ENCODE peak calls at places on chromosome 13, in five cellular contexts. X is brain microvascular endothelial cell, J is foreskin fibroblast, T is NB4, G is colonic mucosa. W is an unnamed sample.

GRCh38 chr13:108933061-108933460 is 303.6 kb downstream of the MYO16 start:
- DNase-seq in X (no peak), J (no peak), T (no peak), G (no peak), W (peak)

GRCh38 chr13:86725105-86725504 is 925.9 kb upstream of the SLITRK6 start:
- DNase-seq in X (no peak), J (no peak), T (peak), G (no peak), W (no peak)

GRCh38 chr13:81929988-81930387 is 1589.1 kb upstream of the SPRY2 start:
- DNase-seq in X (no peak), J (no peak), T (peak), G (no peak), W (no peak)

GRCh38 chr13:39415403-39415802 is 187.6 kb downstream of the LHFPL6 start:
- DNase-seq in X (no peak), J (peak), T (peak), G (peak), W (peak)

GRCh38 chr13:50810998-50811397 is 32.5 kb downstream of the DLEU7 start:
- DNase-seq in X (no peak), J (no peak), T (peak), G (no peak), W (no peak)

GRCh38 chr13:40061466-40062450 is 406.3 kb downstream of the COG6 start:
- DNase-seq in X (no peak), J (no peak), T (no peak), G (no peak), W (no peak)

GRCh38 chr13:109385161-109385560 is 401.2 kb downstream of the IRS2 start:
- DNase-seq in X (no peak), J (peak), T (peak), G (no peak), W (no peak)

GRCh38 chr13:25300861-25301346 is 521 bp upstream of the NUP58 start:
- DNase-seq in X (no peak), J (no peak), T (no peak), G (peak), W (no peak)

DNA sequence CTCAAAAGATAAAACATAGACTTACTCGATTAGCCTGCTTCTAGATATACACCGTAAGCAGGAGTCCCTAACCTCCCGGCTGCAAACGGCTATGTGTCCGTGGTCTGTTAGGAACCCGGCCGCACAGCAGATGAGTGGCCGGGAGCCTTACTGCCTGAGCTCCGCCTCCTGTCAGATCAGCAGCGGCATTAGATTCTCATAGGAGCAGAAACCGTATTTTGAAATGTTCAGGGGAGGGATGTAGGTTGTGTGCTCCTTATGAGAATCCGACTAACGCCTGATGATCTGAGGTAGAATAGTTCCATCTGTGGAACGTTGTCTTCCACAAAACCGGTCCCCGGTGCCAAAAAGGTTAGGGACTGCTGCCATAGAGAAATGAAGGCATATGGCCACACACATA is 1491.9 kb downstream of the SLITRK5 start:
- DNase-seq in X (no peak), J (no peak), T (no peak), G (no peak), W (peak)
- H3K4me3 ChIP-seq in X (no peak), J (no peak), T (no peak), G (no peak), W (peak)

GRCh38 chr13:78977311-78977710 is 318.4 kb upstream of the OBI1 start:
- DNase-seq in X (no peak), J (no peak), T (no peak), G (no peak), W (no peak)

GRCh38 chr13:78976696-78977095 is 317.7 kb upstream of the OBI1 start:
- DNase-seq in X (no peak), J (no peak), T (no peak), G (no peak), W (no peak)

GRCh38 chr13:78979349-78979748 is 320.4 kb upstream of the OBI1 start:
- DNase-seq in X (no peak), J (no peak), T (no peak), G (no peak), W (no peak)

GRCh38 chr13:78981913-78982312 is 323.0 kb upstream of the OBI1 start:
- DNase-seq in X (no peak), J (no peak), T (no peak), G (no peak), W (no peak)

DNA sequence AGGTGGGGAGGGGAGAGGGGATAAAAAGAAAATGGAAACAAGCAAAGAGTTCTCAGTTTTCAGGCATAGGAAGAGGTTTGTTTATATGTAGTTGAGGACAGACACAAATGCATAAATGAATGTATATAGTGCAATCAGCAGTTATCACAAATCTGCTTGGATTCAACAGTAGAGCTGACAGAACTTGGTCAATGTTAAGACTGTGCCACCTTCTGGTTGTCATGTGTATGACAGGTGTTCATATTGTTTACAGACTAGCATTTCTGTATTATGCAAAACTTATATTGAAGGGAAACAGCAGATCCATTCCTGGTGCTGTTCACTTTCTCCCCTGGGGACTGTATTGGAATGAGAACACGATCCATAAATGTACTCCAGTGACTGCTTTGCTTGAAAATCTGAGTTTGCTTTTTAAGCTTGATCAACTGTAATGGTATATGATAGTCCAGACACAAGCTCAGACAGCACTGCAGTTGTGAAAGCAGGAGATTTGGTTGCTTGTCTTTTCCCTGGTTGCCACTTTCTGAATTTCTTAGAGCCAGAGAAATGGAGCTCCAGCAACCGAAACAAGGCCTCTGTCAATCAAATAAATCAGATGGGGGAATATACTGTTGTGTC is 319.5 kb upstream of the OBI1 start:
- DNase-seq in X (peak), J (peak), T (peak), G (peak), W (peak)
- TF ChIP-seq CTCF in X (peak), J (peak), T (peak), G (peak), W (peak)

GRCh38 chr13:99419591-99420243 is 81.6 kb upstream of the TM9SF2 start:
- DNase-seq in X (no peak), J (no peak), T (no peak), G (no peak), W (no peak)
- H3K4me3 ChIP-seq in X (no peak), J (no peak), T (no peak), G (no peak), W (no peak)

GRCh38 chr13:72540818-72541217 is 186.6 kb downstream of the MZT1 start:
- DNase-seq in X (no peak), J (no peak), T (no peak), G (no peak), W (no peak)

GRCh38 chr13:72537782-72538181 is 189.6 kb downstream of the MZT1 start:
- DNase-seq in X (no peak), J (no peak), T (no peak), G (no peak), W (no peak)

GRCh38 chr13:72541674-72542073 is 185.8 kb downstream of the MZT1 start:
- DNase-seq in X (no peak), J (no peak), T (no peak), G (no peak), W (no peak)

GRCh38 chr13:72542241-72542640 is 185.2 kb downstream of the MZT1 start:
- DNase-seq in X (no peak), J (no peak), T (no peak), G (no peak), W (no peak)

DNA sequence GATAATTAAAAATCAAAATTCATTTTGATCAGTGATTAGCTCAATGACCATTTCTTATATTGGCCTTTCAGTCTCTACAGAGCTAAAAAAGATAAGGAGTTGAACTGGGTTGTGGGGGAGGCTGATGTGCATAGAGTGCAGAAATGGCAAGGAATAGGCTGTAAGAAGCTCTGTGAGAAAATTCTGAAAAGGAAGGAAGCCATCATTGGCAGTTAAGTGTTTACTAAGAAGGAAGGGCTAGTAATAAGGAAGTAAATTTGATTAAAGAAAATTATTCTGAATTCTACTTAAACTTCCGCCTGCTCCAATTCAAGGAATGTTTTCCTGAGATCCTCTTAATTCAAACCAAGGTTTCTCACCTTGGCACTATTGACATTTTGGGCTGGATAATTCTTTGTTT is 187.5 kb downstream of the MZT1 start:
- DNase-seq in X (no peak), J (no peak), T (no peak), G (no peak), W (no peak)
- TF ChIP-seq CTCF in X (no peak), J (no peak), T (no peak), G (no peak), W (no peak)

GRCh38 chr13:22801402-22802003 is 379.3 kb upstream of the SGCG start:
- DNase-seq in X (no peak), J (peak), T (peak), G (no peak), W (peak)

GRCh38 chr13:22800726-22801401 is 379.9 kb upstream of the SGCG start:
- DNase-seq in X (no peak), J (peak), T (peak), G (peak), W (peak)
- H3K4me3 ChIP-seq in X (no peak), J (no peak), T (no peak), G (no peak), W (no peak)

DNA sequence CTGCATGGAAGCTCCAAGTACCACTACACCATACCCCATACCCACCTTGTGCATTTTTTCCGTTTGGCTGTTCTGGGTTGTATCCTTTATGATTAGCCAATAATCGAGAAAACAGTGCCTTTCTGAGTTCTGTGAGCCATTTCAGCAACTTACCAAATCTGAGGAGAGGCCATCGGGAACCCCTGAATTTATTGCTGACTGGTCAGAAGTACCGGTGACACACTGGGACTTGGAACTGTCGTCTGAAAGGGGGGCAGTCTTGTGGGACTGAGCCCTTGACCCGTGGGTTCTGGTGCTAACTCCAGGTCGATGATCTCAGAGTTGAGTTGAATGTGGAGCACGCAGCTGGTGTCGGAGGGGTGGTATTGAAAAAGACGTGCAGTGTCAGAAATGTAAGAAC is 15.0 kb downstream of the UPF3A start:
- DNase-seq in X (no peak), J (no peak), T (no peak), G (no peak), W (no peak)
- TF ChIP-seq CTCF in X (no peak), J (no peak), T (no peak), G (no peak), W (no peak)

GRCh38 chr13:23460921-23461320 is 27.4 kb upstream of the SACS start:
- DNase-seq in X (no peak), J (no peak), T (peak), G (no peak), W (no peak)
- H3K4me3 ChIP-seq in X (no peak), J (no peak), T (no peak), G (no peak), W (no peak)

GRCh38 chr13:23751195-23751594 is 138.0 kb downstream of the MIPEP start:
- DNase-seq in X (peak), J (no peak), T (no peak), G (no peak), W (no peak)

GRCh38 chr13:23748591-23748990 is 140.6 kb downstream of the MIPEP start:
- DNase-seq in X (no peak), J (no peak), T (no peak), G (no peak), W (no peak)

GRCh38 chr13:23749288-23749880 is 139.8 kb downstream of the MIPEP start:
- DNase-seq in X (no peak), J (no peak), T (no peak), G (no peak), W (no peak)

GRCh38 chr13:23752111-23753001 is 136.8 kb downstream of the MIPEP start:
- DNase-seq in X (no peak), J (peak), T (no peak), G (no peak), W (peak)

DNA sequence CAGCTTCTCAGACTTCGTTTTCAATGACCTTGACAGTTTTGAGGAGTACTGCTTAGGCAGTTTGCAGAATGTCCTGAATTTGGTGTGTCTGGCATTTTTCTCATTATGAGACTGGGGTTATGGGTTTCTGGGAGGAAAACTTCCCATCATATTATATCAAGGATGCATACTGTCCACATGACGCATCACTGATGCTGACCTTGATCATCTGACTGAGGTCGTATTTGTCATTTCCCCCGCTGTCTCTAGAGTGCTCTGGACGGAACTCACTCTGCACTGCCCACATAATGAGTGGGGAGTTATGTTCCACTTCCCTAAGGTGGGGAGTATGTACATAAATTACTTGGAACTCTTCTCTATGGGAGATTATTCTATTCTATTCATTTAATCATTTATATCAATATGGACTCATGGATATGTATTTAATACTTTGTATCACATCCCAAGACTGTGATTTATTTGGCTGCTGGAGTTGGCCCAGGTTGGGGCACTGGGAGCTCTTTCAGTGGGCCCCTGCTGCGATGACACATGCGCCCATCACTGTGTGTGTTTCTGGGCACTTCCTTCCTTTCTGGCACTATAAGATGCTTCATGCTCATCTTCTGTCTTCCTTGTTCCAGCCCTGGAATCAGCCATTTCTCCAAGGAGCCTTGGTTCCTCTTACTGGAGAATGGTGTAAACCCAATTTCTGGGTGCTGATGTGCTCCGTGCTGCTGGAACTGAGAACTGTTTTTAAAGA is 138.6 kb downstream of the MIPEP start:
- DNase-seq in X (peak), J (peak), T (no peak), G (no peak), W (no peak)
- TF ChIP-seq CTCF in X (no peak), J (no peak), T (no peak), G (no peak), W (no peak)

GRCh38 chr13:100361504-100361903 is 227.1 kb downstream of the GGACT start:
- DNase-seq in X (peak), J (peak), T (peak), G (no peak), W (peak)

GRCh38 chr13:100362371-100362770 is 226.2 kb downstream of the GGACT start:
- DNase-seq in X (no peak), J (no peak), T (no peak), G (no peak), W (no peak)

GRCh38 chr13:100363351-100363750 is 225.2 kb downstream of the GGACT start:
- DNase-seq in X (peak), J (peak), T (no peak), G (no peak), W (peak)

GRCh38 chr13:100365678-100366077 is 222.9 kb downstream of the GGACT start:
- DNase-seq in X (peak), J (peak), T (no peak), G (no peak), W (no peak)

GRCh38 chr13:100363874-100364273 is 224.7 kb downstream of the GGACT start:
- DNase-seq in X (peak), J (peak), T (no peak), G (no peak), W (peak)
- H3K4me3 ChIP-seq in X (no peak), J (no peak), T (no peak), G (no peak), W (no peak)

DNA sequence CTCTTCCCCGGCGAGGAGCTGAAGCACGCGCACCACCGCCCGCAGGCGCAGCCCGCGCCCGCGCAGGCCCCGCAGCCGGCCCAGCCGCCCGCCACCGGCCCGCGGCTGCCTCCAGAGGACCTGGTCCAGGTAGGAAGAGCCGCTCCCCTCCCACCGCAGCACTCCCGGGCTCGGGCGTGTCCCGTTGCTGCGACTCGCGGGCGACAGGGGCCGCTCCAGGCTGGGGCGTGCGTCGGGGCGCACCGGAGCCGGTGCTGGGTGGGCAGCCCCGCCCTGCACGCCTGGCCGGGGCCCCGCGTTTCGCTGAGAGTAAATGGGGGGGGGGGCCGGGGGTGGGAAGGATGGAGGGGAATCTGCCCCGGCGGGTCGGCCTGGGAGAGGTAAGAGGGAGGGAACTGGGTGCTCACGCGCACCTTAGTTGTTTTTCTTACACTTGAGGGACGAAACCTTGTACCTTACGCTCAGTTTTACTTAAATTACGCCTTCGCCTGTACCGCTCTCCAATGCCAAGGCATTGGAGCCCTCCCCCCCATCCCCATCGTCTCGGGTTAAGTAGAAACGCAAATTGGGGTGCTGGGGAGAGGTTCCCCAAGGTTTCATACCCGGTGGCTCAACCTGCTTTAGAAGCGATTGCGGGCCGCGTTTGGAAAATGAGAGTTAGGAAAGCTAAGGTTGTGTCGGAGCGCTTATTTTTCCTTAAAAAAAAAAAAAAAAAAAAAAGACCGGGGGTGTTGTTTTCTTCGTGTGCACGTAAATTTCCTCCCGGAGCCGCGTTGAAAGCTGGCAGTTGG is 850 bp downstream of the KLF5 start:
- DNase-seq in X (no peak), J (peak), T (peak), G (peak), W (no peak)
- TF ChIP-seq CTCF in X (no peak), J (no peak), T (no peak), G (no peak), W (no peak)

W was measured in fibroblast of the aortic adventitia.